ENCODE peak calls at places on chromosomes 1 and 21, in four cellular contexts. W is endothelial cell of umbilical vein, Z is A549, K is suprapubic skin. J is an unnamed sample.

GRCh38 chr1:238340989-238341388 is 450.3 kb upstream of the ZP4 start:
- DNase-seq in Z (no peak), K (no peak), W (no peak), J (no peak)

GRCh38 chr1:236207121-236207520 is 64.8 kb downstream of the GPR137B start:
- DNase-seq in Z (no peak), W (no peak), K (no peak), J (no peak)

GRCh38 chr1:27567183-27567526 is 36.8 kb downstream of the AHDC1 start:
- DNase-seq in Z (no peak), W (no peak), K (peak), J (no peak)

GRCh38 chr1:227941509-227942020 is 6.2 kb downstream of the WNT9A start:
- DNase-seq in Z (no peak), K (peak), W (no peak), J (peak)

GRCh38 chr1:201108614-201109013 is 3.6 kb downstream of the CACNA1S start:
- DNase-seq in Z (no peak), W (no peak), K (no peak), J (no peak)

GRCh38 chr21:14569868-14570267 is 23.8 kb upstream of the SAMSN1 start:
- DNase-seq in W (no peak), Z (no peak), K (no peak), J (no peak)

GRCh38 chr1:160776178-160776577 is 19.8 kb upstream of the LY9 start:
- DNase-seq in W (no peak), Z (no peak), K (no peak), J (no peak)

GRCh38 chr1:20442920-20443625 is 42.9 kb downstream of the CAMK2N1 start:
- DNase-seq in K (peak), Z (no peak), W (no peak), J (no peak)

GRCh38 chr1:88678405-88678804 is 5.7 kb upstream of the PKN2 start:
- DNase-seq in Z (no peak), W (peak), K (no peak), J (no peak)

GRCh38 chr1:171438441-171438840 is 46.9 kb upstream of the PRRC2C start:
- DNase-seq in K (peak), W (peak), Z (peak), J (no peak)

GRCh38 chr1:193322218-193322617 is 135.8 kb upstream of the B3GALT2 start:
- DNase-seq in K (no peak), W (peak), Z (no peak), J (no peak)

GRCh38 chr1:212470059-212470458 is 37.3 kb downstream of the NENF start:
- DNase-seq in K (peak), W (no peak), Z (peak), J (peak)

GRCh38 chr1:185317886-185318310 is 855 bp upstream of the IVNS1ABP start:
- DNase-seq in Z (peak), W (no peak), K (peak), J (peak)

GRCh38 chr1:115306146-115306545 is 31.9 kb downstream of the NGF start:
- DNase-seq in K (no peak), Z (no peak), W (no peak), J (no peak)

GRCh38 chr1:179082308-179083030 is 599 bp downstream of the TOR3A start:
- DNase-seq in Z (peak), W (peak), K (peak), J (peak)

GRCh38 chr1:20936216-20936615 is 149.1 kb upstream of the HP1BP3 start:
- DNase-seq in K (no peak), W (no peak), Z (no peak), J (no peak)

GRCh38 chr1:86753700-86754099 is 49.3 kb downstream of the SH3GLB1 start:
- DNase-seq in Z (no peak), K (no peak), W (peak), J (no peak)

GRCh38 chr1:185241127-185241526 is 75.9 kb downstream of the IVNS1ABP start:
- DNase-seq in Z (no peak), K (no peak), W (no peak), J (no peak)

GRCh38 chr1:7586031-7586941 is 184.8 kb upstream of the VAMP3 start:
- DNase-seq in Z (no peak), W (no peak), K (peak), J (peak)

GRCh38 chr1:185157599-185158469 is 867 bp downstream of the SWT1 start:
- DNase-seq in Z (no peak), K (no peak), W (peak), J (no peak)

GRCh38 chr1:63135801-63136200 is 186.6 kb upstream of the FOXD3 start:
- DNase-seq in Z (no peak), W (no peak), K (no peak), J (no peak)

GRCh38 chr1:119372493-119373086 is 4.0 kb downstream of the HAO2 start:
- DNase-seq in K (no peak), Z (peak), W (no peak), J (peak)

GRCh38 chr21:45306832-45307571 is 19.3 kb upstream of the POFUT2 start:
- DNase-seq in Z (no peak), K (peak), W (no peak), J (peak)

GRCh38 chr1:206828061-206828460 is 37.4 kb upstream of the IL20 start:
- DNase-seq in Z (no peak), W (no peak), K (no peak), J (no peak)

GRCh38 chr1:6860401-6860800 is 75.1 kb downstream of the CAMTA1 start:
- DNase-seq in Z (no peak), K (no peak), W (no peak), J (no peak)

GRCh38 chr1:3066250-3066711 is 2.7 kb upstream of the PRDM16 start:
- DNase-seq in Z (no peak), W (no peak), K (peak), J (peak)

GRCh38 chr1:31576201-31576669 is at the start of gene TINAGL1:
- DNase-seq in W (peak), K (no peak), Z (no peak), J (peak)

GRCh38 chr1:118504231-118504644 is 319.2 kb upstream of the SPAG17 start:
- DNase-seq in K (no peak), Z (no peak), W (no peak), J (no peak)

GRCh38 chr1:33349081-33349759 is 28.3 kb upstream of the A3GALT2 start:
- DNase-seq in W (peak), K (no peak), Z (peak), J (peak)

GRCh38 chr1:87333692-87334347 is 5.1 kb downstream of the LMO4 start:
- DNase-seq in K (no peak), Z (no peak), W (no peak), J (no peak)

GRCh38 chr1:65195495-65196417 is 47.8 kb downstream of the AK4 start:
- DNase-seq in K (no peak), W (no peak), Z (no peak), J (no peak)

DNA sequence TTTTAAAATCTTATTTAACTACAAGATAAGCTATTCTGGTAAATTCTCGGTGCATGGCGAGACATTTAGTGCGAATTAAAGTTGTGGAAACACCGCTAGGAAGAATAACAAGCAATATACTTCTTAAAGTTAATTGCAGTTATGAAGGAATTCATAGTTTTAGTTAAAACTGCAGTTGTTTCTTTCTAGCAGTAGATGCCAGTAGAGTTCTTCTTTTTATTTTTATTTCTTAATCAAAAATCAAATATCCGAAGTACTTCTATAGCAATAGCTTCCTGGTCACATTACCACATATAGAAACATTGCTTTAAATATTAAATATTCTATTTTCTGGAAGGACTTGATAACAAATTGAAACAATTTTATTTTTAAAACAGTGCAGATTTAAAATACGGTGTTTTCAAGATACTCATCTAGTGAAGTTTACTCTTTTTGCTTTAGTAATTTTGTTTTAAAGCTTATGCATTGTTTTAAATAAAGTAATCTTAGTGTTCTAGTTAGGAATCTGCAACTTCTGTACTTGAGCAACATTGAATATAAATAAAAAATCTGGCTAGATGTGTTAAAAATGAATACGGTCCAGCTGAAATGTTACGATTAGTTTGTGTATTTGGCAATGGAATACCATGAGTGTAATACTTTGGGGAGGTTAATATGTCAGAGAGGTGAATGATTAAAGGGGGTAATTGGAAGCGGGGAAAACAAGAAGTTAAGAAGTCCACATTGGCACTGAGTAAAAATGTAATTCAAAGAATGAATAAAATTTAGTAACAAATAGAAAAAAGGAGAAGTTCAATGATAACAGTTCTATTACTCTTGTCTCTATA is 2.7 kb upstream of the PRKACB start:
- DNase-seq in Z (no peak), K (no peak), W (peak), J (no peak)
- TF ChIP-seq CTCF in Z (peak), K (no peak), W (no peak), J (peak)

GRCh38 chr1:37947364-37947763 is 511 bp upstream of the INPP5B start:
- DNase-seq in K (no peak), W (no peak), Z (no peak), J (no peak)
- TF ChIP-seq POLR2A in K (no peak), W (no peak), Z (no peak), J (no peak)

GRCh38 chr1:58308206-58308605 is 238.3 kb downstream of the OMA1 start:
- DNase-seq in W (no peak), Z (no peak), K (no peak), J (no peak)

GRCh38 chr1:58316141-58316540 is 230.4 kb downstream of the OMA1 start:
- DNase-seq in W (no peak), Z (no peak), K (no peak), J (no peak)

GRCh38 chr1:58305622-58306021 is 240.9 kb downstream of the OMA1 start:
- DNase-seq in Z (no peak), W (no peak), K (no peak), J (no peak)

GRCh38 chr1:58310469-58310868 is 236.1 kb downstream of the OMA1 start:
- DNase-seq in K (no peak), Z (no peak), W (no peak), J (no peak)

GRCh38 chr1:58310881-58311280 is 235.6 kb downstream of the OMA1 start:
- DNase-seq in Z (no peak), K (no peak), W (no peak), J (no peak)
- H3K4me3 ChIP-seq in Z (no peak), K (no peak), W (no peak), J (no peak)

DNA sequence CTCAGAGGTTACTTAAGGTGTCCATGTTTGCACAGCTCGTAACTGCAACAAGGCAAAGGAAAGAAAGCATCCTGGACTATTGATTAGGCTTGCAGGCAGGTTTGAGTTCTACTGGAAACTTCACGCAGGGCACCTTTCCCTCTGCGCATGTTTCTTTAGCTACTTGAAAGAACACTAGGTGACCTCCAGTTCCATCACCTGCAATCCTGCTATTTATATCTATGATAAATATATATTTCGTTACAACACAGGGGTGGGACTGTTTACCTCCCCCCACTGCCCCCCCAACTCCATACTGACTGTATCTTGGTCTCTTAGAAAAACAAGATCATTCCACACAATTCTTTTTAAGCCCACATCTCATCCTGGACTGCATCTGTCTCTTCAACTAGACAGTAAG is 12.1 kb downstream of the SSBP3 start:
- DNase-seq in K (no peak), W (no peak), Z (no peak), J (no peak)
- TF ChIP-seq CTCF in K (no peak), W (no peak), Z (no peak), J (no peak)

DNA sequence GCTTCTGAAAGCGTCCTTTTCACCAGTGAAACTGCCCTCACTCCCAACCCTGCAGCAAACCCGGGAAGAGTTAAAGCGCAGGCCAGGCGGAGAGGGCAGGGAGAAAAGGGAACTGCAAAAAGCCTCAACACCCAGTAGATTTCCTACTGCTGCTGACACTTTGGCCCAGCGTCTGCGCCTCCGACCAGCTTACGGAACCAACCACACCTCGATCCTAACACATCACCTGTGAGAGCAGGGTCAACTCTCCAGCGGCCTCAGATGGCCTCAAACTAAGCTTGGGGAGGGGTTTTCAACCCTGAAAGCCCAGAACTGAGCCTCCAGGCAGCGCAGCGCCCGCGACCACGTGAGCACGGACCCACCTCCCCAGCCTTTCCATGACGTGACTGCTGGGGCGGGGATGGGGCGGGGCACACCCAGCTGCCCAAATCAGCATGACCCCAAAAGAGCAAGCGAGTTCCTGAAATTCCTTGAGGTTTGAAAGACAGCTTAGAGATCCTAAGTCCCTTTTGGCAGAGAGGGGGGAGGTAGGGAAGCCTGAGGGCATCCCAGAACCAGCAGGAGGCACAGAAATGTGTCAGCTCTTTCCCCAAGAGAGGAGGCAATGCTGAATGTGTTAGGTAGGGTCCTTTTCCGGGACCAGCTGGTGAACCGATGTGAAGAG is 59.1 kb downstream of the ITPKB start:
- DNase-seq in K (peak), W (peak), Z (no peak), J (peak)
- TF ChIP-seq POLR2A in K (no peak), W (no peak), Z (no peak), J (no peak)

J was measured in testis.